ENCODE peak calls at places on chromosomes 4 and X, in nine cellular contexts. One of them, this sample, is unnamed.

GRCh38 chrX:46587753-46588171 is 14.2 kb downstream of the CHST7 start:
- DNase-seq in adrenal gland: no peak
- DNase-seq in NCI-H187 treated with DMSO at 0.1 percent for 48 hours: no peak
- DNase-seq in AG08396: no peak
- DNase-seq in WTC11: no peak
- DNase-seq in cardiac muscle cell: no peak
- DNase-seq in stimulated activated CD4-positive, alpha-beta T cell treated with anti-CD3 and anti-CD28 coated beads, Interleukin-2, amount 100 ng/mL, for 24 hours: no peak
- DNase-seq in GOT3: no peak
- DNase-seq in tibial nerve: no peak
- DNase-seq in this sample: no peak

GRCh38 chr4:5772528-5773270 is 61.7 kb downstream of the EVC start:
- DNase-seq in adrenal gland: no peak
- DNase-seq in NCI-H187 treated with DMSO at 0.1 percent for 48 hours: no peak
- DNase-seq in AG08396: no peak
- DNase-seq in WTC11: no peak
- DNase-seq in cardiac muscle cell: no peak
- DNase-seq in stimulated activated CD4-positive, alpha-beta T cell treated with anti-CD3 and anti-CD28 coated beads, Interleukin-2, amount 100 ng/mL, for 24 hours: no peak
- DNase-seq in GOT3: no peak
- DNase-seq in tibial nerve: no peak
- DNase-seq in this sample: no peak

GRCh38 chr4:3250956-3251690 is 2.2 kb downstream of the MSANTD1 start:
- DNase-seq in adrenal gland: no peak
- DNase-seq in NCI-H187 treated with DMSO at 0.1 percent for 48 hours: peak
- DNase-seq in AG08396: no peak
- DNase-seq in WTC11: no peak
- DNase-seq in cardiac muscle cell: no peak
- DNase-seq in stimulated activated CD4-positive, alpha-beta T cell treated with anti-CD3 and anti-CD28 coated beads, Interleukin-2, amount 100 ng/mL, for 24 hours: no peak
- DNase-seq in GOT3: no peak
- DNase-seq in tibial nerve: no peak
- DNase-seq in this sample: no peak

GRCh38 chr4:136706942-136707341 is 825.4 kb downstream of the PCDH18 start:
- DNase-seq in adrenal gland: no peak
- DNase-seq in NCI-H187 treated with DMSO at 0.1 percent for 48 hours: no peak
- DNase-seq in AG08396: no peak
- DNase-seq in WTC11: no peak
- DNase-seq in cardiac muscle cell: no peak
- DNase-seq in stimulated activated CD4-positive, alpha-beta T cell treated with anti-CD3 and anti-CD28 coated beads, Interleukin-2, amount 100 ng/mL, for 24 hours: no peak
- DNase-seq in GOT3: no peak
- DNase-seq in tibial nerve: no peak
- DNase-seq in this sample: no peak

GRCh38 chr4:101400096-101400495 is 52.8 kb upstream of the PPP3CA start:
- DNase-seq in adrenal gland: no peak
- DNase-seq in NCI-H187 treated with DMSO at 0.1 percent for 48 hours: no peak
- DNase-seq in AG08396: peak
- DNase-seq in WTC11: no peak
- DNase-seq in cardiac muscle cell: no peak
- DNase-seq in stimulated activated CD4-positive, alpha-beta T cell treated with anti-CD3 and anti-CD28 coated beads, Interleukin-2, amount 100 ng/mL, for 24 hours: no peak
- DNase-seq in GOT3: no peak
- DNase-seq in tibial nerve: no peak
- DNase-seq in this sample: no peak

GRCh38 chr4:87884976-87885574 is 52.3 kb downstream of the MEPE start:
- DNase-seq in adrenal gland: no peak
- DNase-seq in NCI-H187 treated with DMSO at 0.1 percent for 48 hours: no peak
- DNase-seq in AG08396: no peak
- DNase-seq in WTC11: no peak
- DNase-seq in cardiac muscle cell: no peak
- DNase-seq in stimulated activated CD4-positive, alpha-beta T cell treated with anti-CD3 and anti-CD28 coated beads, Interleukin-2, amount 100 ng/mL, for 24 hours: no peak
- DNase-seq in GOT3: no peak
- DNase-seq in tibial nerve: no peak
- DNase-seq in this sample: no peak

GRCh38 chr4:159358226-159358625 is 255.3 kb downstream of the RAPGEF2 start:
- DNase-seq in adrenal gland: no peak
- DNase-seq in NCI-H187 treated with DMSO at 0.1 percent for 48 hours: no peak
- DNase-seq in AG08396: peak
- DNase-seq in WTC11: no peak
- DNase-seq in cardiac muscle cell: no peak
- DNase-seq in stimulated activated CD4-positive, alpha-beta T cell treated with anti-CD3 and anti-CD28 coated beads, Interleukin-2, amount 100 ng/mL, for 24 hours: no peak
- DNase-seq in GOT3: no peak
- DNase-seq in tibial nerve: no peak
- DNase-seq in this sample: no peak

GRCh38 chrX:68918202-68918601 is 89.4 kb downstream of the EFNB1 start:
- DNase-seq in adrenal gland: no peak
- DNase-seq in NCI-H187 treated with DMSO at 0.1 percent for 48 hours: no peak
- DNase-seq in AG08396: no peak
- DNase-seq in WTC11: no peak
- DNase-seq in cardiac muscle cell: no peak
- DNase-seq in stimulated activated CD4-positive, alpha-beta T cell treated with anti-CD3 and anti-CD28 coated beads, Interleukin-2, amount 100 ng/mL, for 24 hours: no peak
- DNase-seq in GOT3: no peak
- DNase-seq in tibial nerve: no peak
- DNase-seq in this sample: no peak

GRCh38 chr4:175953960-175954521 is 111.6 kb upstream of the WDR17 start:
- DNase-seq in adrenal gland: no peak
- DNase-seq in NCI-H187 treated with DMSO at 0.1 percent for 48 hours: no peak
- DNase-seq in AG08396: no peak
- DNase-seq in WTC11: no peak
- DNase-seq in cardiac muscle cell: no peak
- DNase-seq in stimulated activated CD4-positive, alpha-beta T cell treated with anti-CD3 and anti-CD28 coated beads, Interleukin-2, amount 100 ng/mL, for 24 hours: no peak
- DNase-seq in GOT3: no peak
- DNase-seq in tibial nerve: no peak
- DNase-seq in this sample: no peak

This sample was measured in activated T-cell treated with anti-CD3 and anti-CD28 coated beads, Interleukin-2, amount 50 U/mL, for 24 hours.